ENCODE peak calls at places on chromosome 20, in four cellular contexts. I, E, M and S are unnamed samples.

GRCh38 chr20:53702617-53703016 is 109.0 kb upstream of the ZNF217 start:
- DNase-seq in I (no peak), E (no peak), M (no peak), S (no peak)

GRCh38 chr20:3010985-3011723 is 32.3 kb upstream of the GNRH2 start:
- DNase-seq in I (no peak), E (peak), M (no peak), S (no peak)

GRCh38 chr20:61297981-61298380 is 45.9 kb downstream of the CDH4 start:
- DNase-seq in I (no peak), E (peak), M (no peak), S (peak)

GRCh38 chr20:46458891-46459750 is 52.7 kb upstream of the ELMO2 start:
- DNase-seq in I (no peak), E (no peak), M (no peak), S (peak)

GRCh38 chr20:61799928-61800327 is 265.8 kb downstream of the TAF4 start:
- DNase-seq in I (no peak), E (no peak), M (no peak), S (no peak)

GRCh38 chr20:49385471-49385870 is 97.0 kb downstream of the KCNB1 start:
- DNase-seq in I (no peak), E (peak), M (peak), S (no peak)

GRCh38 chr20:52953020-52953419 is 19.1 kb upstream of the TSHZ2 start:
- DNase-seq in I (no peak), E (no peak), M (no peak), S (no peak)

GRCh38 chr20:52637201-52637600 is 335.0 kb upstream of the TSHZ2 start:
- DNase-seq in I (no peak), E (no peak), M (no peak), S (no peak)

GRCh38 chr20:1330075-1330830 is 1.3 kb upstream of the SDCBP2 start:
- DNase-seq in I (peak), E (no peak), M (no peak), S (peak)

GRCh38 chr20:36575066-36575743 is 1.8 kb downstream of the TGIF2 start:
- DNase-seq in I (no peak), E (peak), M (peak), S (no peak)

GRCh38 chr20:8443464-8444072 is 311.5 kb downstream of the PLCB1 start:
- DNase-seq in I (no peak), E (no peak), M (no peak), S (no peak)

GRCh38 chr20:61556116-61556515 is 304.1 kb downstream of the CDH4 start:
- DNase-seq in I (no peak), E (peak), M (no peak), S (no peak)

GRCh38 chr20:50224553-50225255 is 34.1 kb downstream of the CEBPB start:
- DNase-seq in I (no peak), E (peak), M (peak), S (peak)